ENCODE peak calls at places on chromosomes 11 and 22, in eight cellular contexts. V is OCI-M1; D is omental fat pad; K is RPMI7951; P is CD8-positive, alpha-beta memory T cell; H is nephron progenitor cell; Q is AG10803; T is stimulated activated CD4-positive, alpha-beta T cell treated with anti-CD3 and anti-CD28 coated beads, Interleukin-1b, Interleukin-23, amount 100 ng/mL, for 48 hours. U is an unnamed sample.

GRCh38 chr11:31799036-31799793 is 11.9 kb downstream of the PAX6 start:
- DNase-seq in V (no peak), D (no peak), K (no peak), P (no peak), H (peak), Q (no peak), T (no peak), U (no peak)

GRCh38 chr11:57324154-57324885 is 432 bp downstream of the TNKS1BP1 start:
- DNase-seq in V (peak), D (no peak), K (peak), P (no peak), H (peak), Q (peak), T (peak), U (peak)

GRCh38 chr22:49164773-49165320 is 662.8 kb downstream of the BRD1 start:
- DNase-seq in V (no peak), D (no peak), K (no peak), P (no peak), H (no peak), Q (no peak), T (no peak), U (no peak)

GRCh38 chr11:32262367-32262766 is 171.5 kb downstream of the RCN1 start:
- DNase-seq in V (no peak), D (no peak), K (no peak), P (no peak), H (no peak), Q (no peak), T (no peak), U (no peak)

GRCh38 chr11:8098361-8098760 is 17.4 kb downstream of the TUB start:
- DNase-seq in V (no peak), D (no peak), K (no peak), P (no peak), H (no peak), Q (peak), T (no peak), U (no peak)

GRCh38 chr11:134224710-134225662 is 515 bp downstream of the VPS26B start:
- DNase-seq in V (peak), D (no peak), K (peak), P (peak), H (peak), Q (peak), T (peak), U (no peak)

GRCh38 chr11:111633756-111634362 is 31.6 kb downstream of the SIK2 start:
- DNase-seq in V (no peak), D (no peak), K (peak), P (no peak), H (no peak), Q (peak), T (no peak), U (no peak)

GRCh38 chr22:30826670-30827355 is 132.1 kb downstream of the OSBP2 start:
- DNase-seq in V (no peak), D (no peak), K (no peak), P (no peak), H (no peak), Q (no peak), T (peak), U (no peak)

U was measured in GM12891.